ENCODE peak calls at places on chromosomes 6 and 20, in five cellular contexts. D is stimulated activated naive B cell treated with anti-CD40 and anti-IgM and Interleukin-4, amounts not matched to agents 10 μg/mL and 1 μg/mL and 100 μg/mL, for 72 hours; I is AG09319; T is activated CD4-positive, CD25-positive, alpha-beta regulatory T cell; F is non-pigmented ciliary epithelial cell. Y is an unnamed sample.

GRCh38 chr6:80454661-80455365 is 348.3 kb downstream of the BCKDHB start:
- DNase-seq in D (no peak), I (no peak), T (no peak), F (no peak), Y (no peak)

GRCh38 chr6:137217801-137218472 is 1.2 kb downstream of the IFNGR1 start:
- DNase-seq in D (peak), I (no peak), T (no peak), F (no peak), Y (no peak)

GRCh38 chr6:135568366-135568765 is 70.8 kb upstream of the AHI1 start:
- DNase-seq in D (peak), I (peak), T (no peak), F (peak), Y (peak)

GRCh38 chr6:111777357-111777756 is 95.9 kb downstream of the FYN start:
- DNase-seq in D (no peak), I (no peak), T (no peak), F (no peak), Y (no peak)

GRCh38 chr6:157648561-157648960 is 174.5 kb upstream of the SNX9 start:
- DNase-seq in D (no peak), I (no peak), T (no peak), F (no peak), Y (no peak)

GRCh38 chr6:118967239-118967638 is 32.3 kb upstream of the MCM9 start:
- DNase-seq in D (no peak), I (no peak), T (no peak), F (no peak), Y (no peak)

GRCh38 chr6:140857734-140858380 is 1274.9 kb upstream of the GJE1 start:
- DNase-seq in D (no peak), I (peak), T (no peak), F (peak), Y (peak)

GRCh38 chr6:4023240-4023639 is 55.7 kb downstream of the FAM217A start:
- DNase-seq in D (no peak), I (peak), T (no peak), F (no peak), Y (no peak)

GRCh38 chr6:162509821-162510220 is 217.7 kb downstream of the PRKN start:
- DNase-seq in D (no peak), I (no peak), T (no peak), F (no peak), Y (no peak)

GRCh38 chr6:33213989-33214335 is 5.7 kb downstream of the RING1 start:
- DNase-seq in D (no peak), I (no peak), T (no peak), F (no peak), Y (no peak)

GRCh38 chr20:2759603-2760360 is 40.6 kb downstream of the CPXM1 start:
- DNase-seq in D (no peak), I (no peak), T (no peak), F (no peak), Y (no peak)

GRCh38 chr20:11777861-11778570 is 139.7 kb upstream of the BTBD3 start:
- DNase-seq in D (no peak), I (no peak), T (no peak), F (peak), Y (peak)

GRCh38 chr6:17035257-17035757 is 66.5 kb upstream of the STMND1 start:
- DNase-seq in D (no peak), I (no peak), T (no peak), F (no peak), Y (no peak)

GRCh38 chr6:63307581-63308246 is 12.1 kb downstream of the LGSN start:
- DNase-seq in D (no peak), I (peak), T (no peak), F (peak), Y (no peak)

GRCh38 chr20:51456511-51457280 is 85.8 kb downstream of the NFATC2 start:
- DNase-seq in D (no peak), I (peak), T (no peak), F (no peak), Y (peak)

GRCh38 chr6:25312034-25312620 is 33.0 kb downstream of the CARMIL1 start:
- DNase-seq in D (no peak), I (peak), T (no peak), F (no peak), Y (no peak)

GRCh38 chr6:138278326-138278725 is 60.0 kb upstream of the PBOV1 start:
- DNase-seq in D (no peak), I (no peak), T (no peak), F (no peak), Y (no peak)

GRCh38 chr20:37407117-37407566 is 61.2 kb downstream of the SRC start:
- DNase-seq in D (no peak), I (no peak), T (no peak), F (no peak), Y (no peak)

GRCh38 chr6:39178235-39178634 is 51.0 kb downstream of the KCNK5 start:
- DNase-seq in D (no peak), I (no peak), T (no peak), F (no peak), Y (no peak)

GRCh38 chr6:81876977-81877376 is 124.5 kb upstream of the TENT5A start:
- DNase-seq in D (no peak), I (no peak), T (no peak), F (no peak), Y (no peak)

GRCh38 chr6:157217198-157217893 is 106.0 kb downstream of the TMEM242 start:
- DNase-seq in D (no peak), I (no peak), T (no peak), F (no peak), Y (no peak)

GRCh38 chr6:146498309-146498708 is 45.3 kb upstream of the RAB32 start:
- DNase-seq in D (no peak), I (no peak), T (no peak), F (no peak), Y (no peak)

GRCh38 chr20:61405007-61405406 is 152.9 kb downstream of the CDH4 start:
- DNase-seq in D (no peak), I (no peak), T (no peak), F (no peak), Y (no peak)

GRCh38 chr6:170290306-170291128 is at the start of gene DLL1:
- DNase-seq in D (peak), I (no peak), T (no peak), F (no peak), Y (no peak)

GRCh38 chr6:105835373-105835772 is 250.8 kb upstream of the PRDM1 start:
- DNase-seq in D (no peak), I (no peak), T (no peak), F (no peak), Y (no peak)

Y was measured in AG04449.